ENCODE peak calls at places on chromosomes 4 and X, in eight cellular contexts. One of them, this sample, is unnamed.

GRCh38 chrX:49041683-49042529 is 1.3 kb downstream of the TFE3 start:
- DNase-seq in HCT116: no peak
- DNase-seq in neural progenitor cell: no peak
- DNase-seq in SK-N-SH: peak; percentile 29
- DNase-seq in hepatocyte: peak; percentile 49
- DNase-seq in MM.1S: no peak
- DNase-seq in PC-3: peak; percentile 60
- DNase-seq in OCI-LY7: peak; percentile 27
- DNase-seq in this sample: peak; percentile 55

GRCh38 chr4:98522603-98523395 is 135.6 kb downstream of the TSPAN5 start:
- DNase-seq in HCT116: peak; percentile 87
- DNase-seq in neural progenitor cell: peak; percentile 65
- DNase-seq in SK-N-SH: no peak
- DNase-seq in hepatocyte: peak; percentile 22
- DNase-seq in MM.1S: no peak
- DNase-seq in PC-3: peak; percentile 74
- DNase-seq in OCI-LY7: no peak
- DNase-seq in this sample: peak; percentile 93

GRCh38 chr4:26034849-26035248 is 120.8 kb downstream of the SMIM20 start:
- DNase-seq in HCT116: no peak
- DNase-seq in neural progenitor cell: no peak
- DNase-seq in SK-N-SH: no peak
- DNase-seq in hepatocyte: no peak
- DNase-seq in MM.1S: no peak
- DNase-seq in PC-3: no peak
- DNase-seq in OCI-LY7: peak; percentile 10
- DNase-seq in this sample: no peak

GRCh38 chr4:175277816-175278215 is 359.7 kb downstream of the ADAM29 start:
- DNase-seq in HCT116: no peak
- DNase-seq in neural progenitor cell: no peak
- DNase-seq in SK-N-SH: no peak
- DNase-seq in hepatocyte: no peak
- DNase-seq in MM.1S: no peak
- DNase-seq in PC-3: no peak
- DNase-seq in OCI-LY7: no peak
- DNase-seq in this sample: no peak

GRCh38 chr4:132076829-132077228 is 1072.3 kb upstream of the PCDH10 start:
- DNase-seq in HCT116: no peak
- DNase-seq in neural progenitor cell: no peak
- DNase-seq in SK-N-SH: no peak
- DNase-seq in hepatocyte: no peak
- DNase-seq in MM.1S: no peak
- DNase-seq in PC-3: no peak
- DNase-seq in OCI-LY7: no peak
- DNase-seq in this sample: no peak

GRCh38 chr4:1843852-1844251 is 12.1 kb downstream of the LETM1 start:
- DNase-seq in HCT116: no peak
- DNase-seq in neural progenitor cell: no peak
- DNase-seq in SK-N-SH: no peak
- DNase-seq in hepatocyte: no peak
- DNase-seq in MM.1S: no peak
- DNase-seq in PC-3: no peak
- DNase-seq in OCI-LY7: no peak
- DNase-seq in this sample: peak; percentile 47

GRCh38 chr4:112150920-112151319 is 5.7 kb downstream of the FAM241A start:
- DNase-seq in HCT116: no peak
- DNase-seq in neural progenitor cell: no peak
- DNase-seq in SK-N-SH: no peak
- DNase-seq in hepatocyte: no peak
- DNase-seq in MM.1S: no peak
- DNase-seq in PC-3: no peak
- DNase-seq in OCI-LY7: no peak
- DNase-seq in this sample: no peak

GRCh38 chrX:41275661-41276609 is 58.0 kb upstream of the DDX3X start:
- DNase-seq in HCT116: no peak
- DNase-seq in neural progenitor cell: peak; percentile 62
- DNase-seq in SK-N-SH: peak; percentile 93
- DNase-seq in hepatocyte: peak; percentile 76
- DNase-seq in MM.1S: peak; percentile 16
- DNase-seq in PC-3: peak; percentile 53
- DNase-seq in OCI-LY7: peak; percentile 66
- DNase-seq in this sample: peak; percentile 68

GRCh38 chrX:87517571-87518141 is at the start of gene KLHL4:
- DNase-seq in HCT116: no peak
- DNase-seq in neural progenitor cell: peak; percentile 92
- DNase-seq in SK-N-SH: no peak
- DNase-seq in hepatocyte: peak; percentile 62
- DNase-seq in MM.1S: peak; percentile 94
- DNase-seq in PC-3: peak; percentile 70
- DNase-seq in OCI-LY7: no peak
- DNase-seq in this sample: peak; percentile 5

GRCh38 chrX:134148293-134148692 is 88.7 kb upstream of the CCDC160 start:
- DNase-seq in HCT116: no peak
- DNase-seq in neural progenitor cell: no peak
- DNase-seq in SK-N-SH: no peak
- DNase-seq in hepatocyte: no peak
- DNase-seq in MM.1S: no peak
- DNase-seq in PC-3: no peak
- DNase-seq in OCI-LY7: no peak
- DNase-seq in this sample: no peak

GRCh38 chrX:66833426-66833825 is 194.5 kb upstream of the EDA2R start:
- DNase-seq in HCT116: no peak
- DNase-seq in neural progenitor cell: no peak
- DNase-seq in SK-N-SH: no peak
- DNase-seq in hepatocyte: no peak
- DNase-seq in MM.1S: no peak
- DNase-seq in PC-3: no peak
- DNase-seq in OCI-LY7: no peak
- DNase-seq in this sample: no peak
- H3K9me3 ChIP-seq in HCT116: no peaks in the 10 kb centered on the region
- H3K9me3 ChIP-seq in neural progenitor cell: peaks cover 17% of the 10 kb centered on the region
- H3K9me3 ChIP-seq in SK-N-SH: no peaks in the 10 kb centered on the region
- H3K9me3 ChIP-seq in hepatocyte: no peaks in the 10 kb centered on the region
- H3K9me3 ChIP-seq in MM.1S: no peaks in the 10 kb centered on the region
- H3K9me3 ChIP-seq in PC-3: no peaks in the 10 kb centered on the region
- H3K9me3 ChIP-seq in OCI-LY7: no peaks in the 10 kb centered on the region
- H3K9me3 ChIP-seq in this sample: no peaks in the 10 kb centered on the region

GRCh38 chr4:140131663-140132229 is 22.2 kb downstream of the MAML3 start:
- DNase-seq in HCT116: no peak
- DNase-seq in neural progenitor cell: no peak
- DNase-seq in SK-N-SH: no peak
- DNase-seq in hepatocyte: no peak
- DNase-seq in MM.1S: no peak
- DNase-seq in PC-3: no peak
- DNase-seq in OCI-LY7: no peak
- DNase-seq in this sample: no peak
- TF ChIP-seq EZH2phosphoT487 in HCT116: no peak
- TF ChIP-seq EZH2phosphoT487 in neural progenitor cell: no peak
- TF ChIP-seq EZH2phosphoT487 in SK-N-SH: no peak
- TF ChIP-seq EZH2phosphoT487 in hepatocyte: no peak
- TF ChIP-seq EZH2phosphoT487 in MM.1S: no peak
- TF ChIP-seq EZH2phosphoT487 in PC-3: no peak
- TF ChIP-seq EZH2phosphoT487 in OCI-LY7: no peak
- TF ChIP-seq EZH2phosphoT487 in this sample: no peak

GRCh38 chr4:157014621-157015591 is 43.3 kb upstream of the PDGFC start:
- DNase-seq in HCT116: peak; percentile 29
- DNase-seq in neural progenitor cell: peak; percentile 51
- DNase-seq in SK-N-SH: no peak
- DNase-seq in hepatocyte: peak; percentile 7
- DNase-seq in MM.1S: no peak
- DNase-seq in PC-3: peak; percentile 69
- DNase-seq in OCI-LY7: no peak
- DNase-seq in this sample: peak; percentile 86
- H3K4me3 ChIP-seq in HCT116: no peak overlapping the region
- H3K4me3 ChIP-seq in neural progenitor cell: no peak overlapping the region
- H3K4me3 ChIP-seq in SK-N-SH: no peak overlapping the region
- H3K4me3 ChIP-seq in hepatocyte: no peak overlapping the region
- H3K4me3 ChIP-seq in MM.1S: no peak overlapping the region
- H3K4me3 ChIP-seq in PC-3: no peak overlapping the region
- H3K4me3 ChIP-seq in OCI-LY7: no peak overlapping the region
- H3K4me3 ChIP-seq in this sample: no peak overlapping the region

DNA sequence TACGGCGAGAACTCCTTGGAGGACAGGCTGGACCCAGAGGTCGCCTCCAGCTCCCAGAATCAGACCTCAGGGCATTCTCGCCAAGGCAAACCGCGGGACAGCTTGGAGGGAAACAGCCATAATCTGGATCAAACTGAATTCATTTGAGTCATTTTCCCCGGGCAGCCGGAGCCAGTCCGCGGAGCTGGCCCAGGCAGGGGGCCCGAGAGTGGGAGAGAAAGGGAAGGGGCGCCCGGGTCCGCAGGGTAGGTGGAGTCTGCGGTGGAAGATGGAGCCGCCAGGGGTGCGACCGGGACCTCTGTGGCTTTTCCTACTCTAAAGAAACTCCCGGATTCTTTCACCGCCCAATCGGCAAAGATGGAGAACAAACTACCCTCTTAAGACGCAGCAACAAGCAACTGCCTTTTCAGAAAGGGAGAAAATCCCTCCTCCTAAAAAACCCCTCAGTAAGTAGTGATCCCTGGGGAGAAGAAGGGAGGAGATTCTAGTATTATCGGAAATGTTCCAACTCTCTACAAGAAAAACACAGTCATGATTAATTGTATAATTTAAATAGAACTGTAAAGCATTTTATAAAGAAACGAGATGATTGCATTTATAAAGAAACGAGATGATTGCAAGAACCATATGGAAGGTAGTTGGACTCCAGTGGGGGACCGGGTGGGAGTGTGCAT is 5.1 kb downstream of the NKX3-2 start:
- DNase-seq in HCT116: no peak
- DNase-seq in neural progenitor cell: peak; percentile 56
- DNase-seq in SK-N-SH: peak; percentile 39
- DNase-seq in hepatocyte: no peak
- DNase-seq in MM.1S: no peak
- DNase-seq in PC-3: no peak
- DNase-seq in OCI-LY7: no peak
- DNase-seq in this sample: peak; percentile 45
- H3K9me3 ChIP-seq in HCT116: no peaks in the 10 kb centered on the region
- H3K9me3 ChIP-seq in neural progenitor cell: no peaks in the 10 kb centered on the region
- H3K9me3 ChIP-seq in SK-N-SH: no peaks in the 10 kb centered on the region
- H3K9me3 ChIP-seq in hepatocyte: no peaks in the 10 kb centered on the region
- H3K9me3 ChIP-seq in MM.1S: no peaks in the 10 kb centered on the region
- H3K9me3 ChIP-seq in PC-3: no peaks in the 10 kb centered on the region
- H3K9me3 ChIP-seq in OCI-LY7: no peaks in the 10 kb centered on the region
- H3K9me3 ChIP-seq in this sample: no peaks in the 10 kb centered on the region

GRCh38 chr4:187193141-187193540 is 469.5 kb upstream of the FAT1 start:
- DNase-seq in HCT116: no peak
- DNase-seq in neural progenitor cell: no peak
- DNase-seq in SK-N-SH: no peak
- DNase-seq in hepatocyte: peak; percentile 45
- DNase-seq in MM.1S: no peak
- DNase-seq in PC-3: no peak
- DNase-seq in OCI-LY7: no peak
- DNase-seq in this sample: no peak
- TF ChIP-seq EZH2phosphoT487 in HCT116: no peak
- TF ChIP-seq EZH2phosphoT487 in neural progenitor cell: no peak
- TF ChIP-seq EZH2phosphoT487 in SK-N-SH: no peak
- TF ChIP-seq EZH2phosphoT487 in hepatocyte: no peak
- TF ChIP-seq EZH2phosphoT487 in MM.1S: no peak
- TF ChIP-seq EZH2phosphoT487 in PC-3: no peak
- TF ChIP-seq EZH2phosphoT487 in OCI-LY7: no peak
- TF ChIP-seq EZH2phosphoT487 in this sample: no peak

GRCh38 chrX:23742174-23742692 is 843 bp downstream of the ACOT9 start:
- DNase-seq in HCT116: no peak
- DNase-seq in neural progenitor cell: peak; percentile 36
- DNase-seq in SK-N-SH: peak; percentile 64
- DNase-seq in hepatocyte: peak; percentile 71
- DNase-seq in MM.1S: peak; percentile 10
- DNase-seq in PC-3: peak; percentile 64
- DNase-seq in OCI-LY7: peak; percentile 37
- DNase-seq in this sample: peak; percentile 83
- H3K4me3 ChIP-seq in HCT116: peak overlapping the region; percentile 75
- H3K4me3 ChIP-seq in neural progenitor cell: peak overlapping the region; percentile 55
- H3K4me3 ChIP-seq in SK-N-SH: peak overlapping the region; percentile 58
- H3K4me3 ChIP-seq in hepatocyte: peak overlapping the region; percentile 37
- H3K4me3 ChIP-seq in MM.1S: peak overlapping the region; percentile 82
- H3K4me3 ChIP-seq in PC-3: peak overlapping the region; percentile 96
- H3K4me3 ChIP-seq in OCI-LY7: peak overlapping the region; percentile 90
- H3K4me3 ChIP-seq in this sample: peak overlapping the region; percentile 85

DNA sequence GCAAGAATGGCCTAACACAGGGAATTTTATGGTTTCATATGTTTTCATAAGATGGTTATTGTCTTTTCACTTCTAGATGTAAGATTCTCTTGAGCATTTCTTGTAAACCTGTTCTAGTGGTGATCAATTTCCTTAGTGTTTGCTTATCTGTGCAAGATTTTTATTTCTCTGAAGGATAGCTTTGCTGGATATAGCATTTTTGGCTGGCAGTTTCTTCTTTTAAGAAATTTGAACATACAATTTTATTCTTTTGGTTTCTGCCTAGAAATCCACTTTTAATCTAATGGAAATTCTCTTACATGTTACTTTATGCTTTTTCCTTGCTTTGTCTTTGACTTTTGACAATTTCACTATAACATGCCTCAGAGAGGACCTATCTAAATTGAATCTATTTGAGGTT is 276.5 kb upstream of the SFRP2 start:
- DNase-seq in HCT116: no peak
- DNase-seq in neural progenitor cell: no peak
- DNase-seq in SK-N-SH: no peak
- DNase-seq in hepatocyte: no peak
- DNase-seq in MM.1S: no peak
- DNase-seq in PC-3: no peak
- DNase-seq in OCI-LY7: no peak
- DNase-seq in this sample: no peak
- H3K9me3 ChIP-seq in HCT116: no peaks in the 10 kb centered on the region
- H3K9me3 ChIP-seq in neural progenitor cell: peaks cover 7% of the 10 kb centered on the region
- H3K9me3 ChIP-seq in SK-N-SH: no peaks in the 10 kb centered on the region
- H3K9me3 ChIP-seq in hepatocyte: no peaks in the 10 kb centered on the region
- H3K9me3 ChIP-seq in MM.1S: no peaks in the 10 kb centered on the region
- H3K9me3 ChIP-seq in PC-3: no peaks in the 10 kb centered on the region
- H3K9me3 ChIP-seq in OCI-LY7: no peaks in the 10 kb centered on the region
- H3K9me3 ChIP-seq in this sample: no peaks in the 10 kb centered on the region

DNA sequence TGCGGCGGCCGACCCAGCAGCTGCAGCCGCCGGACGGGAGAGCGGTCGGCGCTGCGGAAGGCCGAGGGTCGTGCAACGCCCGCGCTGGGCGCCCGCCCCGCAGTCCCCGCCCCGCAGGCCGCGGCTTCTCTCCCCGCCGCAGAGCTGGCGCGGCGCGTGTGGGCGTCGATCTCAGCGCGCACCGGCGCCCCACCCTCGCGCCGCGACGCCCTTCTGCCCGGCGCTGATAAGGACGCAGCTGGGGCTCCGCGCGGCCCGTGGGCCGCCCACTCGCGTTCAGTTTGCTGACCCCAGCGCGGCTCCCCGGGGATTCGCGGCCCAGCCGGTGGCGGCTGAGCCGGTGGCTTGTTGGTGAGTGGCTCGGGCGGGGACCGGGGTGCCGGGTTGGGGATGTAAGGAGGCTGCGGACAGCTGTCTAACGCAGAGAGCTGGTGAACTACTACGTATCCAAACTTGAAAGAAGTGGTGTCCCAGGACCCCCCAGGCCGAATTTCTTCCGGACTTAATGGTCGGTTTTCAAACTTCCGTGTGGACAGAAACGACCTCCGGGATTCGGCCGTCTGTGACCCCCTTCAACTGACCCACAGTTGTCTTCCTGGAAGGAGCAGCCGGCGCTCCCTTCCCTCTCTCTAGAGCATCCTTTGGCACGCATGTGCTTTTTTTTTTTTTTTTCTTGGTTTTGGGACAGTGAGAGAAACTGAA is 1.6 kb downstream of the FHDC1 start:
- DNase-seq in HCT116: no peak
- DNase-seq in neural progenitor cell: peak; percentile 61
- DNase-seq in SK-N-SH: peak; percentile 78
- DNase-seq in hepatocyte: peak; percentile 77
- DNase-seq in MM.1S: peak; percentile 32
- DNase-seq in PC-3: no peak
- DNase-seq in OCI-LY7: no peak
- DNase-seq in this sample: peak; percentile 68
- TF ChIP-seq EZH2phosphoT487 in HCT116: peak; percentile 80
- TF ChIP-seq EZH2phosphoT487 in neural progenitor cell: no peak
- TF ChIP-seq EZH2phosphoT487 in SK-N-SH: no peak
- TF ChIP-seq EZH2phosphoT487 in hepatocyte: no peak
- TF ChIP-seq EZH2phosphoT487 in MM.1S: no peak
- TF ChIP-seq EZH2phosphoT487 in PC-3: no peak
- TF ChIP-seq EZH2phosphoT487 in OCI-LY7: no peak
- TF ChIP-seq EZH2phosphoT487 in this sample: no peak

GRCh38 chr4:156998500-156999174 is 27.0 kb upstream of the PDGFC start:
- DNase-seq in HCT116: no peak
- DNase-seq in neural progenitor cell: no peak
- DNase-seq in SK-N-SH: no peak
- DNase-seq in hepatocyte: no peak
- DNase-seq in MM.1S: no peak
- DNase-seq in PC-3: peak; percentile 57
- DNase-seq in OCI-LY7: no peak
- DNase-seq in this sample: no peak
- H3K4me3 ChIP-seq in HCT116: peak overlapping the region; percentile 11
- H3K4me3 ChIP-seq in neural progenitor cell: no peak overlapping the region
- H3K4me3 ChIP-seq in SK-N-SH: no peak overlapping the region
- H3K4me3 ChIP-seq in hepatocyte: no peak overlapping the region
- H3K4me3 ChIP-seq in MM.1S: no peak overlapping the region
- H3K4me3 ChIP-seq in PC-3: peak overlapping the region; percentile 43
- H3K4me3 ChIP-seq in OCI-LY7: no peak overlapping the region
- H3K4me3 ChIP-seq in this sample: no peak overlapping the region

This sample was measured in GM23248.